ENCODE peak calls at places on chromosomes 13 and 19, in four cellular contexts. V is activated CD4-positive, alpha-beta T cell treated with anti-CD3 and anti-CD28 coated beads for 1 hour; O is fibroblast of pulmonary artery; R is CD4-positive, alpha-beta T cell. W is an unnamed sample.

GRCh38 chr19:18594096-18594823 is 5.7 kb downstream of the REX1BD start:
- DNase-seq in O (peak), R (peak), V (peak), W (peak)

GRCh38 chr19:3983936-3984583 is 1.2 kb downstream of the EEF2 start:
- DNase-seq in V (no peak), R (no peak), O (peak), W (no peak)

GRCh38 chr19:15790096-15790495 is 2.6 kb downstream of the OR10H5 start:
- DNase-seq in V (no peak), O (no peak), R (no peak), W (no peak)

GRCh38 chr13:110581489-110582185 is 20.1 kb upstream of the RAB20 start:
- DNase-seq in R (no peak), V (no peak), O (no peak), W (no peak)

GRCh38 chr13:61695147-61695546 is 279.5 kb upstream of the PCDH20 start:
- DNase-seq in V (no peak), O (no peak), R (no peak), W (no peak)

GRCh38 chr13:110616103-110617101 is 1.1 kb downstream of the NAXD start:
- DNase-seq in R (peak), O (peak), V (no peak), W (peak)

GRCh38 chr19:7819337-7819736 is 10.7 kb upstream of the EVI5L start:
- DNase-seq in O (no peak), V (no peak), R (no peak), W (no peak)

GRCh38 chr13:93249259-93249917 is 22.8 kb downstream of the GPC6 start:
- DNase-seq in R (no peak), O (peak), V (no peak), W (peak)

GRCh38 chr13:43978688-43979087 is 99.0 kb downstream of the LACC1 start:
- DNase-seq in R (no peak), V (no peak), O (no peak), W (no peak)

GRCh38 chr13:38180670-38181069 is 169.0 kb upstream of the UFM1 start:
- DNase-seq in O (no peak), R (no peak), V (no peak), W (no peak)

GRCh38 chr19:18763674-18764590 is 27.2 kb downstream of the COMP start:
- DNase-seq in R (no peak), V (no peak), O (no peak), W (peak)

W was measured in NCI-H69.